ENCODE peak calls at places on chromosomes 4 and X, in seven cellular contexts. Q is stomach, S is IMR-90, E is DND-41, Z is bronchial epithelial cell, U is breast epithelium, K is MM.1S. D is an unnamed sample.

GRCh38 chrX:135168533-135168932 is 2.7 kb downstream of the CT55 start:
- DNase-seq in Q (no peak), S (no peak), E (no peak), Z (no peak), U (no peak), K (no peak), D (no peak)

GRCh38 chr4:1472911-1473518 is 66.8 kb upstream of the NKX1-1 start:
- DNase-seq in Q (no peak), S (no peak), E (no peak), Z (no peak), U (no peak), K (no peak), D (no peak)

GRCh38 chr4:103499094-103499493 is 220.7 kb downstream of the TACR3 start:
- DNase-seq in Q (no peak), S (no peak), E (no peak), Z (no peak), U (no peak), K (no peak), D (no peak)

GRCh38 chrX:48919947-48920712 is 1.3 kb upstream of the PIM2 start:
- DNase-seq in Q (no peak), S (no peak), E (no peak), Z (no peak), U (no peak), K (no peak), D (peak)

GRCh38 chr4:73451978-73452747 is 16.1 kb downstream of the AFP start:
- DNase-seq in Q (no peak), S (no peak), E (no peak), Z (no peak), U (no peak), K (no peak), D (no peak)

GRCh38 chr4:340011-340410 is 2.4 kb downstream of the ZNF141 start:
- DNase-seq in Q (no peak), S (no peak), E (no peak), Z (no peak), U (no peak), K (no peak), D (no peak)

GRCh38 chrX:133637765-133638164 is 222.5 kb upstream of the GPC4 start:
- DNase-seq in Q (no peak), S (no peak), E (no peak), Z (peak), U (no peak), K (no peak), D (no peak)

GRCh38 chr4:104896623-104897296 is 249.9 kb upstream of the TET2 start:
- DNase-seq in Q (no peak), S (no peak), E (no peak), Z (peak), U (no peak), K (no peak), D (peak)

GRCh38 chr4:8534601-8535000 is 45.6 kb upstream of the GPR78 start:
- DNase-seq in Q (no peak), S (no peak), E (no peak), Z (peak), U (no peak), K (no peak), D (no peak)

GRCh38 chrX:46208225-46208854 is 336.9 kb downstream of the ZNF674 start:
- DNase-seq in Q (no peak), S (no peak), E (peak), Z (peak), U (no peak), K (peak), D (peak)

GRCh38 chr4:112327950-112328349 is 30.8 kb downstream of the ALPK1 start:
- DNase-seq in Q (no peak), S (peak), E (no peak), Z (peak), U (no peak), K (peak), D (peak)

GRCh38 chr4:128812360-128812958 is 3.0 kb downstream of the JADE1 start:
- DNase-seq in Q (peak), S (peak), E (no peak), Z (peak), U (no peak), K (peak), D (peak)

GRCh38 chr4:180665994-180666818 is 1577.0 kb upstream of the TENM3 start:
- DNase-seq in Q (no peak), S (peak), E (peak), Z (peak), U (no peak), K (peak), D (peak)

GRCh38 chr4:93771640-93772411 is 56.7 kb upstream of the ATOH1 start:
- DNase-seq in Q (no peak), S (no peak), E (no peak), Z (no peak), U (no peak), K (no peak), D (no peak)

GRCh38 chr4:163395758-163396157 is 52.1 kb downstream of the NPY5R start:
- DNase-seq in Q (no peak), S (no peak), E (no peak), Z (no peak), U (no peak), K (peak), D (no peak)

GRCh38 chr4:112956458-112956857 is 93.0 kb upstream of the ANK2 start:
- DNase-seq in Q (no peak), S (no peak), E (no peak), Z (no peak), U (no peak), K (no peak), D (no peak)

GRCh38 chrX:82666355-82666754 is 841.7 kb upstream of the POU3F4 start:
- DNase-seq in Q (no peak), S (no peak), E (no peak), Z (no peak), U (no peak), K (no peak), D (no peak)

GRCh38 chrX:147779173-147779572 is 132.5 kb upstream of the FMR1 start:
- DNase-seq in Q (no peak), S (no peak), E (no peak), Z (no peak), U (no peak), K (no peak), D (no peak)

GRCh38 chr4:40811886-40812857 is 62.4 kb downstream of the NSUN7 start:
- DNase-seq in Q (no peak), S (peak), E (no peak), Z (peak), U (no peak), K (no peak), D (no peak)

GRCh38 chrX:20461576-20461975 is 194.9 kb upstream of the RPS6KA3 start:
- DNase-seq in Q (no peak), S (peak), E (no peak), Z (peak), U (no peak), K (no peak), D (no peak)

GRCh38 chr4:26589699-26590098 is 5.8 kb downstream of the TBC1D19 start:
- DNase-seq in Q (no peak), S (no peak), E (no peak), Z (no peak), U (no peak), K (peak), D (no peak)

DNA sequence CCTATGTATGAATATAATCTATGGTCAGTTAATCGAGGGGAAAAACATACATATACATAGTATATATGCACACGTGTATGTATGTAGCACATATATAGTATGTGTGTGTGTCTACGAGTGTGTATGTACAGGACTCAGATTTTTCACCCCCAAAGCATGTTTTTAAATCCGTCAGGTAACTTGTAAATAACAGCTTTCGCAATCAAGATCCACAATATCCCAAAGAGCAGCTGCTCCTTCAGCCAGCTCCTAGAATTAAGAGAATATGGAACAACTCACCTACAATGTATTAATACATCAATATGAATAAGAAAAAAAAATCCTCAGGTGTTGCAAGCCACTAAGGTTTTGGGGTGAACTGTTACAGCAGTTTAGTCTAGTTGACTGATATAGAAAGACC is 3.5 kb downstream of the MRFAP1L1 start:
- DNase-seq in Q (no peak), S (no peak), E (no peak), Z (no peak), U (no peak), K (no peak), D (no peak)
- H3K4me3 ChIP-seq in Q (no peak), S (no peak), E (no peak), Z (no peak), U (no peak), K (no peak), D (no peak)

DNA sequence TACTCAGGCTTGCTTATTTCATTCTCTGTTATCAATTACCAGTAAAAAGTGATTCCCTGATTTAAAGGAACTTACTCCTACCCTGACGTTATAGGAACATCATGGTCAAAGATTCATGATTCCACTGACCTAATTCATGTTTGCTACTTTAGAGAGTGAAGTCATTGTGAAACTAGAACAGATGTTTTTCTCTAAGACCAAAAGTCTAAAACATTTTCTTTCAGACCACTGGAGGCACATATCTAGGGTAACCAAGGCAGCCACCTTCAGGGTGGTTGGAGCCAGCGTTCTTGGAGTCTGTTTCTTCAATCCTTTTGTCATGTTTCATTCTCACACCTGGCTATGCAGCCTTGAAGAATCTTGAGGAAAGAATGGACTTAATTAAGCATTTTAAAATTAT is 77.8 kb downstream of the GALNTL6 start:
- DNase-seq in Q (no peak), S (no peak), E (no peak), Z (no peak), U (no peak), K (peak), D (peak)
- TF ChIP-seq CTCF in Q (no peak), S (no peak), E (no peak), Z (no peak), U (no peak), K (no peak), D (no peak)

DNA sequence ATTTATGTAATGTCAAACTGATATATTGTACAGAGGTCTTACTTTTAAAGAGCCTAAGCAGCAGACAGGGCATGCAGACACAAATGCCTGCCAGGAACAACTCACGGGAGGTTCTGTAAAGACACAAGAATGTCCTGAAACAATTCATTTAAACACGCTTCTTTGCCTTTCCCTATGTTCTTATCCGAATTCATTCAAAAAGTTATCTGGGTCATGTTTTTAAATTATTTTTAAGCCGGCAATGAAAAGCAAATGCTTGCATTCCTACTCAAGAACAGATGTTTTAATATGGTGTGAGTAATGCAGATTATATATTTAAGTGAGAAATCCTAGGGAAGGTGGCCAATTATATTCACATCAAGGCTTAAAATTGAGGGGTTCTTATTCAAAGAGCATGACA is 192.6 kb downstream of the PDGFC start:
- DNase-seq in Q (no peak), S (peak), E (no peak), Z (no peak), U (no peak), K (no peak), D (no peak)
- H3K4me3 ChIP-seq in Q (no peak), S (no peak), E (no peak), Z (no peak), U (no peak), K (no peak), D (no peak)

GRCh38 chrX:109578916-109579315 is 42.3 kb downstream of the NXT2 start:
- DNase-seq in Q (no peak), S (no peak), E (no peak), Z (no peak), U (no peak), K (no peak), D (no peak)

DNA sequence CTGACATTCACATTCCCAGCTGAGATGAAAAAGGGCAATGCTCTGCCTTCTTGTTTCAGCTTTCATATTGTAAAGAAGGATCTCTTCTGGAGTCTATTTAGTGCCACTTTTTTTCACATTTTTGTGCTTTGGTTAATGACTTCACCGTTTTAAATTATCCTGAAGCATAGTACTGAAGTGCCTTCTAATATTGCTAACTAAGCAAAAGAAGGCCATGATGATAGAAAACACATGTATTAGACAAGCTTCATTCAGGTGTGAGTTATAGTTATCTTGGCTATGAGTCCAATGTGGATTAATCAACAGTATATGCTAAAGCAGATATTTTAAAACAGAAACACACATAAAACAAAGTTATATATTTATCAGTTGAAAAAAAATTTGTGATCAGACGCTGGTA is 40.4 kb downstream of the NXT2 start:
- DNase-seq in Q (no peak), S (no peak), E (no peak), Z (no peak), U (no peak), K (no peak), D (no peak)
- TF ChIP-seq CTCF in Q (no peak), S (no peak), E (no peak), Z (no peak), U (no peak), K (no peak), D (no peak)

DNA sequence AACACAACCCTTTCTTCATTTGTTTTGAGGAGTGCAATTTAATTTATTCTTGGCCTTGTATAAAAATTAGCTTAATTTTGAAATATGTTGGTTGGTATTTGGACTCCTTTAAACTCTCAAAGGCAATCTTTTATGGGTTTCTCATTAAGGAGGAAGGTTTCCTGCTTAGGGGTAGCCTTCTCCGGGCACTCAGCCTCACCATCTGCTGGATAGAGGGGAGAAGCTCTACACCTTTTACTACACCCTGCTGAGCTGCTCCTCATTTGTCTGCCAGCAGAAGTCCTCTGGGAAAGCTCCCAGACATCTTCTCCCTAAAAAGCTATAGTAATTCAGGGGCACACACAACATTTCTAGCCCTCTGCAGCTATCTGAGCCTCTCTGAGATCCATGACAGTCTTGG is 179.1 kb downstream of the SOWAHB start:
- DNase-seq in Q (no peak), S (no peak), E (no peak), Z (no peak), U (no peak), K (no peak), D (no peak)
- H3K4me3 ChIP-seq in Q (no peak), S (no peak), E (no peak), Z (no peak), U (no peak), K (no peak), D (no peak)

GRCh38 chr4:182862166-182862875 is 54.9 kb downstream of the DCTD start:
- DNase-seq in Q (peak), S (no peak), E (no peak), Z (no peak), U (no peak), K (no peak), D (no peak)
- TF ChIP-seq CTCF in Q (peak), S (no peak), E (no peak), Z (peak), U (no peak), K (no peak), D (peak)

DNA sequence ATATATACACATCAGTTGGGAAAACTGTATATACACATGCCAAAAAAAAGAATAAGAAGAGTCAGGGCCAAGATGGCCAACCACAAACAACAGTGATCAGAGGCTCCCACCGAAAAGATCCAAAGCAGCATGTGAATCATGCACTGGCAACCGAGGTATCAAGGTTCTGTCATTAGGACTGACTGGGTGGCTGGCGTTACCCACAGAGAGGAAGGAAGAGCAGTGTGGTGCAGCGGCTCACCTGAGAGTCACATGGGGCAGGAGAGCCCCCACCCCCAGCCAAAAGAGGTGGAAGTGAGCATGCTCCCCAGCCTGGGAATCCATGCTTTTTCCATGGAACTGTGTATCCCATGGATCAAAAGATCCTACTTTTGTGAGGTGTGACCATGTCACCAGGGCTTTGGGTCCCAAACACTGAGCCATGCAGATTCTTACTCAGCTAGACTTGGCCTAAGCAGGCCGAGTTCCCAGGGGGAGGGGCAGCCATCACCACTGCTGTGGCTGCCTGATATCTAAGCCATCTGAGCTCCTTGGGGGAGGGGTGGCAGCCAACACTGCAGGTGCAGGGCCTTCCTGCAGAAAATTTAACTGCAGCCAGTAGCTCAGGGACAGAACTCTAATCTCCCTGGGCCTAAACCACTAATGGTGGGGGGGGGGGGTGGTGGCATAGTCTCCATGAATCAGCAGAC is 52.8 kb downstream of the P2RY10 start:
- DNase-seq in Q (no peak), S (no peak), E (peak), Z (no peak), U (no peak), K (peak), D (peak)
- H3K4me3 ChIP-seq in Q (no peak), S (no peak), E (peak), Z (no peak), U (no peak), K (no peak), D (no peak)